ENCODE peak calls at places on chromosomes 1 and 21, in nine cellular contexts. I, A, D, B, N, J, V, S and O are unnamed samples.

GRCh38 chr1:223019236-223019635 is 123.8 kb downstream of the TLR5 start:
- DNase-seq in I (no peak), A (no peak), D (no peak), B (no peak), N (no peak), J (no peak), V (no peak), S (no peak), O (no peak)

GRCh38 chr1:48177257-48177656 is 45.3 kb upstream of the SLC5A9 start:
- DNase-seq in I (no peak), A (no peak), D (no peak), B (no peak), N (no peak), J (no peak), V (no peak), S (no peak), O (no peak)

GRCh38 chr1:66354311-66354922 is 179.5 kb upstream of the SGIP1 start:
- DNase-seq in I (no peak), A (peak), D (no peak), B (no peak), N (no peak), J (no peak), V (no peak), S (no peak), O (no peak)

GRCh38 chr1:203172184-203173115 is 3.2 kb downstream of the MYBPH start:
- DNase-seq in I (no peak), A (peak), D (peak), B (peak), N (peak), J (peak), V (peak), S (peak), O (peak)

GRCh38 chr21:17492415-17493168 is 20.3 kb upstream of the CXADR start:
- DNase-seq in I (no peak), A (peak), D (no peak), B (no peak), N (no peak), J (no peak), V (no peak), S (no peak), O (no peak)

GRCh38 chr1:18299441-18300338 is 181.0 kb upstream of the KLHDC7A start:
- DNase-seq in I (no peak), A (peak), D (no peak), B (peak), N (peak), J (no peak), V (peak), S (no peak), O (no peak)

GRCh38 chr21:14975136-14975905 is 89.5 kb downstream of the NRIP1 start:
- DNase-seq in I (no peak), A (no peak), D (no peak), B (no peak), N (no peak), J (no peak), V (no peak), S (no peak), O (no peak)

GRCh38 chr1:248406721-248407692 is 4.2 kb downstream of the OR2T1 start:
- DNase-seq in I (no peak), A (no peak), D (no peak), B (no peak), N (no peak), J (no peak), V (no peak), S (no peak), O (no peak)

GRCh38 chr1:230368363-230368762 is 57.8 kb downstream of the PGBD5 start:
- DNase-seq in I (no peak), A (no peak), D (no peak), B (no peak), N (no peak), J (no peak), V (no peak), S (no peak), O (no peak)

GRCh38 chr1:221715321-221716169 is 26.3 kb downstream of the DUSP10 start:
- DNase-seq in I (no peak), A (peak), D (no peak), B (no peak), N (peak), J (no peak), V (no peak), S (no peak), O (no peak)

GRCh38 chr1:151165281-151165737 is 393 bp downstream of the LYSMD1 start:
- DNase-seq in I (no peak), A (no peak), D (peak), B (no peak), N (peak), J (no peak), V (no peak), S (peak), O (peak)

GRCh38 chr1:91729621-91730348 is 156.2 kb downstream of the TGFBR3 start:
- DNase-seq in I (no peak), A (no peak), D (no peak), B (no peak), N (no peak), J (no peak), V (no peak), S (no peak), O (no peak)

GRCh38 chr1:39788758-39789570 is at the start of gene BMP8B:
- DNase-seq in I (peak), A (peak), D (peak), B (peak), N (no peak), J (no peak), V (peak), S (peak), O (peak)

GRCh38 chr1:45521413-45522323 is at the start of gene PRDX1:
- DNase-seq in I (peak), A (peak), D (peak), B (peak), N (peak), J (peak), V (peak), S (peak), O (peak)

GRCh38 chr1:152410599-152410998 is 3.5 kb downstream of the CRNN start:
- DNase-seq in I (no peak), A (no peak), D (no peak), B (no peak), N (no peak), J (no peak), V (no peak), S (peak), O (no peak)

GRCh38 chr21:17585875-17586450 is 26.7 kb downstream of the BTG3 start:
- DNase-seq in I (no peak), A (no peak), D (no peak), B (no peak), N (no peak), J (no peak), V (no peak), S (no peak), O (no peak)

GRCh38 chr1:48931571-48932251 is 155.0 kb upstream of the BEND5 start:
- DNase-seq in I (no peak), A (no peak), D (no peak), B (no peak), N (no peak), J (no peak), V (no peak), S (no peak), O (no peak)